ENCODE peak calls at places on chromosome 9, in seven cellular contexts. U is HepG2, N is sigmoid colon, J is H1, Y is GM12878, E is transverse colon, O is K562. K is an unnamed sample. For H3K36me3, the result is how much of the 10 kb centered on the place peaks cover.

GRCh38 chr9:126248680-126249079 is 77.9 kb upstream of the MVB12B start:
- DNase-seq in U (no peak), N (no peak), J (no peak), Y (no peak), E (no peak), O (no peak), K (no peak)

GRCh38 chr9:35350212-35350611 is 139.7 kb upstream of the RUSC2 start:
- DNase-seq in U (no peak), N (no peak), J (no peak), Y (no peak), E (no peak), O (no peak), K (no peak)

GRCh38 chr9:8890695-8891094 is 1091.1 kb upstream of the DMAC1 start:
- DNase-seq in U (no peak), N (no peak), J (no peak), Y (no peak), E (no peak), O (no peak), K (no peak)

GRCh38 chr9:127589955-127590370 is 22.1 kb upstream of the STXBP1 start:
- DNase-seq in U (peak), N (peak), J (no peak), Y (no peak), E (peak), O (peak), K (peak)

GRCh38 chr9:20683351-20684034 is 566 bp upstream of the FOCAD start:
- DNase-seq in U (peak), N (peak), J (no peak), Y (no peak), E (peak), O (peak), K (peak)

GRCh38 chr9:124210697-124211096 is 47.1 kb upstream of the NEK6 start:
- DNase-seq in U (no peak), N (no peak), J (no peak), Y (peak), E (no peak), O (no peak), K (no peak)

GRCh38 chr9:135087489-135087791 is at the start of gene OLFM1:
- DNase-seq in U (no peak), N (peak), J (peak), Y (no peak), E (peak), O (peak), K (peak)

GRCh38 chr9:2985343-2985742 is 141.4 kb upstream of the PUM3 start:
- DNase-seq in U (no peak), N (no peak), J (no peak), Y (no peak), E (no peak), O (no peak), K (no peak)

GRCh38 chr9:33132249-33132772 is 34.8 kb downstream of the B4GALT1 start:
- DNase-seq in U (no peak), N (peak), J (no peak), Y (no peak), E (no peak), O (no peak), K (no peak)

GRCh38 chr9:128102196-128102595 is 25.3 kb downstream of the PTGES2 start:
- DNase-seq in U (no peak), N (no peak), J (no peak), Y (no peak), E (no peak), O (no peak), K (no peak)

GRCh38 chr9:20303066-20303465 is 319.2 kb downstream of the MLLT3 start:
- DNase-seq in U (no peak), N (no peak), J (no peak), Y (no peak), E (no peak), O (no peak), K (no peak)

GRCh38 chr9:128634111-128634510 is 22.5 kb downstream of the DYNC2I2 start:
- DNase-seq in U (no peak), N (no peak), J (no peak), Y (no peak), E (no peak), O (no peak), K (no peak)

GRCh38 chr9:122051401-122052346 is 41.4 kb downstream of the TTLL11 start:
- DNase-seq in U (no peak), N (no peak), J (no peak), Y (peak), E (no peak), O (peak), K (no peak)

GRCh38 chr9:104831681-104832080 is 67.8 kb downstream of the NIPSNAP3B start:
- DNase-seq in U (no peak), N (no peak), J (no peak), Y (no peak), E (no peak), O (no peak), K (no peak)

GRCh38 chr9:1979815-1980367 is 35.3 kb upstream of the SMARCA2 start:
- DNase-seq in U (no peak), N (no peak), J (no peak), Y (peak), E (no peak), O (no peak), K (peak)

GRCh38 chr9:95048225-95049087 is 269.1 kb downstream of the FANCC start:
- DNase-seq in U (peak), N (no peak), J (no peak), Y (no peak), E (peak), O (peak), K (peak)

GRCh38 chr9:135381911-135382310 is 97.7 kb upstream of the PPP1R26 start:
- DNase-seq in U (no peak), N (no peak), J (no peak), Y (no peak), E (no peak), O (no peak), K (no peak)

GRCh38 chr9:111442360-111443027 is 41.7 kb downstream of the ECPAS start:
- DNase-seq in U (no peak), N (no peak), J (no peak), Y (no peak), E (no peak), O (no peak), K (no peak)

GRCh38 chr9:111440226-111440625 is 44.0 kb downstream of the ECPAS start:
- DNase-seq in U (no peak), N (no peak), J (no peak), Y (no peak), E (no peak), O (no peak), K (no peak)

GRCh38 chr9:111443454-111443853 is 40.7 kb downstream of the ECPAS start:
- DNase-seq in U (no peak), N (no peak), J (no peak), Y (no peak), E (no peak), O (no peak), K (no peak)

GRCh38 chr9:111433082-111433481 is 51.1 kb downstream of the ECPAS start:
- DNase-seq in U (no peak), N (no peak), J (no peak), Y (no peak), E (no peak), O (no peak), K (no peak)

DNA sequence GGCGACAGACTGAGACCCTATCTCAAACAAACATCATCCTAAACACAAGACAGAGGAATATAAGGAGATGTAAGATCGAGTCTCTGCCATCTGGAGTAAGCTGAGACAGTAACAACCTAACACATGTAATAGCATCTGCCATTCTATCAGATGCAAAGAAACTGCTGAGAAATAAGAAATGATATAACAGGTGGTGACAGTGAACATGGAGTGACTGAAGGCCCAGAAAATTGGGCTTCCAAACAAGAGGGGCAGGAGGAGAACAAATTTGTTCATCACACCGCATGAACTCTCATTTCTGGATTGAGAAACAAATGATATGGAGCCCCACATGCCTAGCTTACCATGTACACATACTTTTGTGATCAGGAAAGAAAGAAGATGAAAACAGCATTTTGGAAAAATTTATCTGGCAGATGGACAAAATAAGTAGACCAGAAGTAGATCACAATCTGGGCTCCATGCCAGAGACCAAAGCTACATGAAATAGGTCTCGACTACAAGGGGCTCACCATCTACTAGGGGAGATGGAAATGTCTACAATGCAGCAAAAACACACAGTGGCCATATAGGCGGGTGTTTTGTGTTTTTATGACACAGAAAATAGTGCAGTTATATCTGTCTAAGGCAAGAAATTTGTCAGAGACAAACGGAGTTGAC is 45.5 kb downstream of the ECPAS start:
- DNase-seq in U (no peak), N (no peak), J (no peak), Y (no peak), E (no peak), O (no peak), K (no peak)
- H3K36me3 ChIP-seq in U (under half), N (under half), J (under half), Y (under half), E (half or more), O (half or more), K (under half)

DNA sequence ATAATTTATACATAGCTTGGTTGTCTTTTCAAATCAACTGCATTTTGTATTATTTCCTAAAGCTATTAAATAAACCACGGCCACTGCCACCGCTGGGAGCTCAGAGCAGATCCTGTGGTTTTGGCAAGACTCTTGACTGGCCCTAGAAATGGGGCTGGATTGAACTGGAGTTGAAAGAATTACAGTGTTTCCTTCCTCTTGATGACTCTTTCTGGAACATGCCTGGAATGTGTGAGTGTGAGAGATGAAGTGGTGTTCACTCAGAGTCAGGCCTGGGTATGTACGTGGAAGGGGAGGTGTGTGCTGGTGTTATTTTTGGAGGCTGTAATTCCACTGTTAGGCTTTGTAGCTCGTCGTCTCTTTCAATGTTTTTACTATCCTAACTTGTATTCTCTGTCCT is 45.9 kb downstream of the TEK start:
- DNase-seq in U (no peak), N (no peak), J (no peak), Y (no peak), E (no peak), O (no peak), K (peak)
- TF ChIP-seq EP300 in U (no peak), N (no peak), J (no peak), Y (no peak), E (no peak), O (no peak), K (peak)

GRCh38 chr9:120974181-120974580 is 47.6 kb upstream of the TRAF1 start:
- DNase-seq in U (no peak), N (no peak), J (no peak), Y (no peak), E (no peak), O (no peak), K (no peak)
- H3K36me3 ChIP-seq in U (under half), N (under half), J (under half), Y (under half), E (under half), O (under half), K (under half)

GRCh38 chr9:76893395-76893932 is 12.4 kb downstream of the PRUNE2 start:
- DNase-seq in U (no peak), N (peak), J (no peak), Y (no peak), E (no peak), O (no peak), K (no peak)
- TF ChIP-seq EP300 in U (no peak), N (peak), J (no peak), Y (no peak), E (peak), O (no peak), K (no peak)

GRCh38 chr9:97668485-97668884 is 28.7 kb downstream of the XPA start:
- DNase-seq in U (no peak), N (no peak), J (no peak), Y (no peak), E (no peak), O (no peak), K (no peak)
- H3K36me3 ChIP-seq in U (under half), N (half or more), J (half or more), Y (under half), E (half or more), O (half or more), K (under half)

DNA sequence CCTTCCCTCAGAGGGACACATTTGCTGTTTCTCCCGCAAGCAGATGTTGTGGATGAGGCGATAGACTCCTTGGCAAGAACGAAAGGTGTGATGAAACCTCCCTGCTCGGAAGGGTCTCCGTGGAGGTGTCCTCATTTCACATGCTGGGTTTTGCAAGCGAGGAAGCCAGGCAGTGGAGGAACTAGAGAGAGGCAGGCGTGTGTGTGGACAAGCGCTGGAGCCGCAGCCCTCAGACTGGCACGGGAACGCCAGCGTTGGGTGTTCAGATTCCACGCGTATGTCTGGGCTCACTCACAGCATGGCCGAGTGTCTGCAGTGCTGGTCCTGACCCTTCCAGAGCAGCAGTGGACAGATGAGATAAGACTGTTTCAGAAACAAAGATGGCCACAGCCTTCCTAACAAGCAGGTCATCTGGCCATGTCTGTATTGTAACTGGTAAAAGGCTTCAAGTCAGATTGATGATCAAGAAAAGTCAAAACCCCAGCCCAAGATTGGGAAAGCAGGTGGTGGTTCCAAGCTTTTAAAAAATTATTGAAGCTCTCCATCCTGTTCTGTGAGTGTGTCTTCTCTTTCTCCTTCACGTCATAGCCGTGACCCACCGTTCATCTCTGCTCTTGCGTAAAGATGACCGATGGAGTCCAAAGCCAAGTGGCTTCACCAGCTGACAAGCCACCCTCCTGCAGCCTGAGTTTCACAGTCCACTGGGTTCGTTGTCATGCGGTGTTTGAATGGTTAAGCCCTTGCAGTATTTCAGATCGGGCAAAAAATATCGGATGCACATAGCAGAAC is 34.9 kb upstream of the NCS1 start:
- DNase-seq in U (no peak), N (no peak), J (no peak), Y (no peak), E (no peak), O (peak), K (no peak)
- TF ChIP-seq EP300 in U (no peak), N (no peak), J (no peak), Y (no peak), E (no peak), O (no peak), K (no peak)

GRCh38 chr9:133055788-133056420 is 5.9 kb upstream of the CEL start:
- DNase-seq in U (no peak), N (no peak), J (no peak), Y (no peak), E (no peak), O (no peak), K (no peak)
- H3K36me3 ChIP-seq in U (under half), N (half or more), J (under half), Y (under half), E (under half), O (half or more), K (half or more)

GRCh38 chr9:91001146-91001611 is 199.6 kb downstream of the SYK start:
- DNase-seq in U (no peak), N (no peak), J (no peak), Y (no peak), E (no peak), O (no peak), K (no peak)
- TF ChIP-seq EP300 in U (no peak), N (no peak), J (no peak), Y (no peak), E (no peak), O (no peak), K (no peak)